ENCODE peak calls at places on chromosome X, in four cellular contexts. K is transverse colon, T is AG09319, M is amniotic stem cell. U is an unnamed sample.

GRCh38 chrX:100407784-100408642 is 2.1 kb downstream of the PCDH19 start:
- DNase-seq in K (no peak), T (no peak), M (no peak), U (no peak)

GRCh38 chrX:16125520-16126149 is 2.3 kb downstream of the GRPR start:
- DNase-seq in K (no peak), T (no peak), M (no peak), U (no peak)

GRCh38 chrX:141341341-141341740 is 99.0 kb upstream of the SPANXC start:
- DNase-seq in K (no peak), T (peak; percentile 36), M (peak; percentile 18), U (peak; percentile 35)

GRCh38 chrX:30253257-30253656 is 6.3 kb downstream of the MAGEB1 start:
- DNase-seq in K (no peak), T (no peak), M (no peak), U (no peak)

GRCh38 chrX:111519215-111519614 is 7.8 kb downstream of the SERTM2 start:
- DNase-seq in K (peak; percentile 9), T (no peak), M (no peak), U (no peak)

GRCh38 chrX:20571611-20572010 is 304.9 kb upstream of the RPS6KA3 start:
- DNase-seq in K (no peak), T (no peak), M (no peak), U (no peak)

GRCh38 chrX:9611436-9612145 is 146.7 kb downstream of the TBL1X start:
- DNase-seq in K (no peak), T (no peak), M (no peak), U (no peak)

GRCh38 chrX:124211312-124211942 is 121.0 kb upstream of the TEX13D start:
- DNase-seq in K (no peak), T (no peak), M (peak; percentile 1), U (peak; percentile 46)

GRCh38 chrX:15761564-15762191 is 23.6 kb downstream of the CA5B start:
- DNase-seq in K (no peak), T (no peak), M (peak; percentile 1), U (no peak)

GRCh38 chrX:78139160-78140123 is at the start of gene TAF9B:
- DNase-seq in K (peak; percentile 88), T (peak; percentile 43), M (peak; percentile 72), U (peak; percentile 69)

GRCh38 chrX:85375333-85375738 is 4.1 kb downstream of the POF1B start:
- DNase-seq in K (peak; percentile 40), T (no peak), M (no peak), U (peak; percentile 27)

GRCh38 chrX:28133763-28134162 is 152.5 kb upstream of the DCAF8L1 start:
- DNase-seq in K (no peak), T (no peak), M (no peak), U (no peak)

GRCh38 chrX:134886201-134886600 is 104.6 kb upstream of the SMIM10 start:
- DNase-seq in K (no peak), T (no peak), M (no peak), U (peak; percentile 86)

GRCh38 chrX:129772796-129773431 is 6.8 kb upstream of the SASH3 start:
- DNase-seq in K (peak; percentile 82), T (no peak), M (no peak), U (no peak)

GRCh38 chrX:69501433-69501832 is 2.7 kb upstream of the NALF2 start:
- DNase-seq in K (no peak), T (no peak), M (no peak), U (no peak)

GRCh38 chrX:17967888-17968287 is 106.8 kb upstream of the RAI2 start:
- DNase-seq in K (no peak), T (no peak), M (no peak), U (peak; percentile 21)

GRCh38 chrX:130975947-130976346 is 72.9 kb upstream of the ENOX2 start:
- DNase-seq in K (peak; percentile 38), T (no peak), M (peak; percentile 7), U (peak; percentile 57)

GRCh38 chrX:140091276-140091886 is 126.1 kb upstream of the CXorf66 start:
- DNase-seq in K (peak; percentile 8), T (no peak), M (no peak), U (no peak)

GRCh38 chrX:54817220-54817820 is 9.8 kb downstream of the MAGED2 start:
- DNase-seq in K (no peak), T (no peak), M (no peak), U (no peak)

GRCh38 chrX:41153453-41153852 is 68.2 kb downstream of the USP9X start:
- DNase-seq in K (no peak), T (no peak), M (no peak), U (peak; percentile 76)

GRCh38 chrX:100747090-100747489 is 15.2 kb upstream of the SYTL4 start:
- DNase-seq in K (no peak), T (no peak), M (no peak), U (no peak)

GRCh38 chrX:132716006-132716405 is 227.2 kb upstream of the MBNL3 start:
- DNase-seq in K (no peak), T (no peak), M (no peak), U (no peak)

GRCh38 chrX:145630806-145631435 is 186.7 kb upstream of the SLITRK2 start:
- DNase-seq in K (no peak), T (no peak), M (no peak), U (no peak)

GRCh38 chrX:48978226-48978625 is 6.6 kb upstream of the KCND1 start:
- DNase-seq in K (no peak), T (no peak), M (no peak), U (no peak)

GRCh38 chrX:140526138-140526537 is 21.3 kb upstream of the SOX3 start:
- DNase-seq in K (no peak), T (no peak), M (no peak), U (peak; percentile 48)

GRCh38 chrX:124215786-124216185 is 116.7 kb upstream of the TEX13D start:
- DNase-seq in K (no peak), T (no peak), M (no peak), U (no peak)

GRCh38 chrX:38044682-38045081 is 38.3 kb downstream of the SYTL5 start:
- DNase-seq in K (no peak), T (no peak), M (no peak), U (no peak)

GRCh38 chrX:39336709-39337294 is 535.5 kb downstream of the MID1IP1 start:
- DNase-seq in K (peak; percentile 23), T (no peak), M (no peak), U (no peak)

GRCh38 chrX:67636532-67636931 is 92.7 kb downstream of the AR start:
- DNase-seq in K (no peak), T (no peak), M (no peak), U (no peak)

GRCh38 chrX:10077425-10078188 is 79.2 kb upstream of the CLCN4 start:
- DNase-seq in K (no peak), T (no peak), M (no peak), U (peak; percentile 81)

GRCh38 chrX:130118396-130118795 is 8.1 kb upstream of the ELF4 start:
- DNase-seq in K (no peak), T (no peak), M (no peak), U (peak; percentile 60)

GRCh38 chrX:96843566-96843965 is 40.1 kb upstream of the RPA4 start:
- DNase-seq in K (no peak), T (no peak), M (no peak), U (no peak)

GRCh38 chrX:29666361-29666760 is 549.0 kb upstream of the MAGEB2 start:
- DNase-seq in K (no peak), T (no peak), M (no peak), U (no peak)

GRCh38 chrX:15468036-15468435 is 25.1 kb downstream of the PIR start:
- DNase-seq in K (peak; percentile 12), T (peak; percentile 44), M (no peak), U (peak; percentile 74)

GRCh38 chrX:13120017-13120416 is 75.6 kb upstream of the FAM9C start:
- DNase-seq in K (peak; percentile 30), T (no peak), M (no peak), U (peak; percentile 57)

GRCh38 chrX:150473371-150473770 is 95.0 kb upstream of the MTM1 start:
- DNase-seq in K (no peak), T (no peak), M (no peak), U (no peak)

GRCh38 chrX:1031521-1032430 is 180.7 kb downstream of the CRLF2 start:
- DNase-seq in K (no peak), T (no peak), M (no peak), U (no peak)

GRCh38 chrX:108224727-108225455 is 133.3 kb downstream of the ATG4A start:
- DNase-seq in K (no peak), T (no peak), M (no peak), U (peak; percentile 30)